ENCODE peak calls at places on chromosomes 16 and 17, in six cellular contexts. J is gastrocnemius medialis, A is IMR-90, R is heart left ventricle, S is AG04450, C is fibroblast of mammary gland. F is an unnamed sample.

GRCh38 chr16:29775742-29776408 is 2.2 kb upstream of the ZG16 start:
- DNase-seq in R (no peak), J (no peak), A (peak), S (no peak), C (peak), F (peak)

GRCh38 chr17:62692721-62693431 is 65.4 kb downstream of the MRC2 start:
- DNase-seq in J (no peak), A (no peak), C (peak), S (no peak), R (no peak), F (no peak)

GRCh38 chr17:7413346-7413985 is 5.8 kb downstream of the NLGN2 start:
- DNase-seq in C (peak), A (peak), J (no peak), R (no peak), S (no peak), F (no peak)

GRCh38 chr16:66168777-66169176 is 197.7 kb upstream of the CDH5 start:
- DNase-seq in A (no peak), J (no peak), S (no peak), C (no peak), R (no peak), F (no peak)

GRCh38 chr17:48647103-48647963 is 21.2 kb upstream of the HOXB9 start:
- DNase-seq in R (no peak), J (no peak), S (no peak), A (no peak), C (no peak), F (no peak)

GRCh38 chr16:8967437-8967821 is 3.7 kb upstream of the USP7 start:
- DNase-seq in J (no peak), S (no peak), R (no peak), C (no peak), A (no peak), F (no peak)

GRCh38 chr16:84842516-84843148 is 22.8 kb downstream of the CRISPLD2 start:
- DNase-seq in R (peak), J (no peak), S (no peak), A (no peak), C (no peak), F (no peak)

GRCh38 chr16:28259091-28259780 is 33.1 kb upstream of the SBK1 start:
- DNase-seq in C (no peak), A (no peak), R (no peak), S (no peak), J (no peak), F (no peak)

GRCh38 chr17:36464765-36465088 is 21.8 kb upstream of the ZNHIT3 start:
- DNase-seq in A (no peak), S (no peak), J (no peak), R (no peak), C (no peak), F (no peak)

GRCh38 chr17:300881-301280 is 51.7 kb downstream of the RPH3AL start:
- DNase-seq in R (no peak), A (no peak), C (no peak), S (no peak), J (peak), F (no peak)

GRCh38 chr17:33976816-33977215 is 278.3 kb upstream of the CCL2 start:
- DNase-seq in A (no peak), R (no peak), C (no peak), J (no peak), S (no peak), F (no peak)

GRCh38 chr16:2799852-2800226 is 1.6 kb downstream of the PRSS41 start:
- DNase-seq in A (peak), R (no peak), C (peak), S (no peak), J (no peak), F (no peak)

GRCh38 chr17:79612468-79613194 is 1.8 kb upstream of the RBFOX3 start:
- DNase-seq in J (no peak), A (peak), S (no peak), R (no peak), C (peak), F (no peak)

GRCh38 chr16:16780588-16780987 is 401.6 kb downstream of the NPIPA7 start:
- DNase-seq in A (no peak), C (no peak), S (no peak), R (no peak), J (no peak), F (no peak)

GRCh38 chr17:81030726-81031570 is 4.0 kb upstream of the BAIAP2 start:
- DNase-seq in S (no peak), C (no peak), J (no peak), R (peak), A (no peak), F (no peak)

GRCh38 chr17:9138161-9138717 is 116.9 kb downstream of the NTN1 start:
- DNase-seq in S (no peak), A (no peak), C (no peak), J (no peak), R (peak), F (no peak)

GRCh38 chr16:49640606-49641005 is 215.3 kb downstream of the ZNF423 start:
- DNase-seq in C (no peak), J (no peak), S (no peak), A (no peak), R (peak), F (no peak)

GRCh38 chr17:81489986-81490598 is 22.5 kb downstream of the ACTG1 start:
- DNase-seq in C (no peak), S (no peak), R (no peak), A (no peak), J (no peak), F (no peak)

GRCh38 chr16:12674096-12674495 is 129.6 kb downstream of the CPPED1 start:
- DNase-seq in R (no peak), A (peak), C (peak), J (no peak), S (no peak), F (no peak)

GRCh38 chr16:49675417-49675816 is 180.5 kb downstream of the ZNF423 start:
- DNase-seq in R (no peak), S (no peak), J (no peak), A (no peak), C (no peak), F (no peak)

GRCh38 chr17:7881655-7882054 is 6.9 kb upstream of the CHD3 start:
- DNase-seq in A (no peak), S (no peak), J (no peak), R (no peak), C (no peak), F (no peak)

GRCh38 chr17:6108382-6108781 is 38.2 kb downstream of the WSCD1 start:
- DNase-seq in R (no peak), J (no peak), S (no peak), A (no peak), C (no peak), F (no peak)

GRCh38 chr17:64006361-64007088 is 8.4 kb downstream of the PRR29 start:
- DNase-seq in S (no peak), A (no peak), J (no peak), C (peak), R (peak), F (no peak)

GRCh38 chr17:82320956-82321927 is 3.8 kb upstream of the CD7 start:
- DNase-seq in C (no peak), S (no peak), R (no peak), J (no peak), A (no peak), F (no peak)

GRCh38 chr16:27583634-27584033 is 33.7 kb downstream of the KATNIP start:
- DNase-seq in C (no peak), S (no peak), R (no peak), A (no peak), J (no peak), F (no peak)

GRCh38 chr16:50096791-50097190 is 31.0 kb downstream of the HEATR3 start:
- DNase-seq in A (peak), R (no peak), S (peak), C (peak), J (no peak), F (peak)

GRCh38 chr17:66755944-66756290 is 79.0 kb upstream of the CACNG5 start:
- DNase-seq in C (no peak), J (no peak), R (no peak), A (no peak), S (no peak), F (no peak)

GRCh38 chr17:48615212-48615962 is at the start of gene HOXB8:
- DNase-seq in C (no peak), R (no peak), J (no peak), A (no peak), S (no peak), F (no peak)

GRCh38 chr16:6016530-6017184 is 919.1 kb upstream of the EEF2KMT start:
- DNase-seq in R (no peak), J (no peak), S (no peak), A (no peak), C (peak), F (no peak)

GRCh38 chr17:62708587-62708986 is 81.1 kb downstream of the MRC2 start:
- DNase-seq in R (no peak), A (no peak), J (no peak), C (peak), S (no peak), F (no peak)

GRCh38 chr16:9489823-9490467 is 398.5 kb downstream of the HAPSTR1 start:
- DNase-seq in R (peak), J (no peak), S (no peak), C (no peak), A (no peak), F (no peak)

GRCh38 chr16:89491238-89491869 is 993 bp upstream of the ANKRD11 start:
- DNase-seq in J (no peak), S (no peak), C (no peak), A (no peak), R (no peak), F (no peak)

GRCh38 chr16:85301171-85301690 is 189.0 kb upstream of the CIBAR2 start:
- DNase-seq in R (no peak), J (no peak), C (no peak), S (no peak), A (no peak), F (no peak)

GRCh38 chr16:21994856-21995465 is 6.0 kb downstream of the PDZD9 start:
- DNase-seq in R (no peak), J (no peak), A (no peak), S (no peak), C (no peak), F (no peak)

GRCh38 chr16:75198135-75198600 is 8.8 kb downstream of the CTRB2 start:
- DNase-seq in J (no peak), C (peak), A (peak), S (peak), R (no peak), F (peak)

GRCh38 chr16:19690196-19690595 is 27.8 kb downstream of the KNOP1 start:
- DNase-seq in R (no peak), A (no peak), S (no peak), C (no peak), J (no peak), F (no peak)

GRCh38 chr16:55323637-55324490 is at the start of gene IRX6:
- DNase-seq in J (no peak), S (no peak), C (peak), A (no peak), R (peak), F (no peak)

GRCh38 chr17:17722081-17722905 is 41.0 kb downstream of the RAI1 start:
- DNase-seq in A (peak), C (peak), S (no peak), J (no peak), R (no peak), F (no peak)
- H3K4me3 ChIP-seq in A (no peak), C (peak), S (peak), J (no peak), R (no peak), F (peak)

DNA sequence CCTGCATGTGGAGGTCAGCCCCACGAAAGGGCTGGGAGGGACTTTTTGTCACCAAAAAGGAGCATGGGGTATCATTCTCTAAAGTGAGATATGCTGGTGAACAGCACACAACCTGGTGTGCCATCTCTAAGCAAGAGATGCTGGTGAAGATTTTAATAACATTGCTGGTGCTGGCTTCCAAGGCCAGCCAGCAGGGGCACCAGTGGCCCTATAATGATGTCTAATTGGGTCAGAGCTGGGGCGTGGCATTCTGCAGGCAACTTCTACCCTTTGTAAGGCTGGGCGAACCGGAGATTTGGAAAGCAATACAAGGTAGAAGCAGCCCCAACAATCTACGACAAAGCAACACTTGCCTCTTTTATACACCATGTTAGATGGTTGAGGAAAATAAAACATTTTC is 16.8 kb downstream of the SDR42E1 start:
- DNase-seq in R (no peak), A (no peak), S (no peak), C (no peak), J (no peak), F (no peak)
- TF ChIP-seq CTCF in R (no peak), A (no peak), S (no peak), C (no peak), J (no peak), F (peak)

GRCh38 chr16:527015-527903 is at the start of gene CAPN15:
- DNase-seq in A (peak), C (peak), R (peak), S (peak), J (peak), F (peak)
- H3K4me3 ChIP-seq in A (peak), C (peak), R (peak), S (peak), J (peak), F (peak)

GRCh38 chr16:10569629-10570028 is 10.8 kb downstream of the EMP2 start:
- DNase-seq in S (no peak), R (peak), A (peak), J (no peak), C (no peak), F (no peak)
- TF ChIP-seq CTCF in S (no peak), R (no peak), A (no peak), J (no peak), C (no peak), F (no peak)

DNA sequence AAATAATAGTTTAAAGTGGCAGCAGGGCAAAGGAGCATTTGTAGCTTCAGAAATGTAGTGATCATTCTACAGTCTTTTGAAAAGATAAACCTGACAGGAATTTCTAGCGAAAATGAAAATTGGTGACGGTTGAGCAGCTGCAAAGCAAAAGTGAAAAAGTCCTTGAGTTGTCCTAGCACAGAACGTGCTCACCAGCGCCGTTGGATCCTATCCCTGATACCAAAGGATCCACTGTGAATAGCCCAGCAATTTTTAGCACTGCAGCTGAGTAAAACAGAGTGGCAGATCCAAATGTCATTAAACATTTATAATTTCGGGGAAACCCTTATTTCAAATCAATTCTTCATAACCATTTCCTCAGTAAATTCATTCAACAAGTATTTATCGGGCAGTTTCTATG is 453.8 kb upstream of the HSBP1 start:
- DNase-seq in C (no peak), S (no peak), R (peak), J (peak), A (no peak), F (no peak)
- H3K4me3 ChIP-seq in C (no peak), S (no peak), R (no peak), J (no peak), A (no peak), F (no peak)